ENCODE peak calls at places on chromosomes 4 and X, in ten cellular contexts. One of them, this sample, is unnamed.

GRCh38 chrX:135003876-135004623 is 13.3 kb downstream of the SMIM10 start:
- DNase-seq in HCT116: peak
- DNase-seq in cerebellar cortex: peak
- DNase-seq in astrocyte of the hippocampus: peak
- DNase-seq in AG20443: peak
- DNase-seq in ecto neural progenitor cell: peak
- DNase-seq in mucosa of descending colon: peak
- DNase-seq in stimulated activated CD4-positive, alpha-beta T cell treated with anti-CD3 and anti-CD28 coated beads, Interleukin-15, amount 100 ng/mL, for 1 hour: peak
- DNase-seq in ELR: peak
- DNase-seq in amygdala: peak
- DNase-seq in this sample: peak

GRCh38 chr4:100694467-100694866 is 176.6 kb upstream of the EMCN start:
- DNase-seq in astrocyte of the hippocampus: no peak
- DNase-seq in cerebellar cortex: no peak
- DNase-seq in amygdala: no peak
- DNase-seq in stimulated activated CD4-positive, alpha-beta T cell treated with anti-CD3 and anti-CD28 coated beads, Interleukin-15, amount 100 ng/mL, for 1 hour: no peak
- DNase-seq in ecto neural progenitor cell: no peak
- DNase-seq in ELR: no peak
- DNase-seq in AG20443: no peak
- DNase-seq in mucosa of descending colon: no peak
- DNase-seq in HCT116: no peak
- DNase-seq in this sample: no peak

GRCh38 chr4:123659759-123660158 is 263.2 kb downstream of the SPRY1 start:
- DNase-seq in amygdala: no peak
- DNase-seq in ELR: peak
- DNase-seq in ecto neural progenitor cell: no peak
- DNase-seq in stimulated activated CD4-positive, alpha-beta T cell treated with anti-CD3 and anti-CD28 coated beads, Interleukin-15, amount 100 ng/mL, for 1 hour: no peak
- DNase-seq in HCT116: no peak
- DNase-seq in astrocyte of the hippocampus: peak
- DNase-seq in mucosa of descending colon: no peak
- DNase-seq in AG20443: no peak
- DNase-seq in cerebellar cortex: no peak
- DNase-seq in this sample: no peak

GRCh38 chrX:136623400-136623799 is 24.6 kb upstream of the CD40LG start:
- DNase-seq in cerebellar cortex: no peak
- DNase-seq in ecto neural progenitor cell: no peak
- DNase-seq in mucosa of descending colon: no peak
- DNase-seq in HCT116: no peak
- DNase-seq in astrocyte of the hippocampus: no peak
- DNase-seq in AG20443: no peak
- DNase-seq in amygdala: no peak
- DNase-seq in stimulated activated CD4-positive, alpha-beta T cell treated with anti-CD3 and anti-CD28 coated beads, Interleukin-15, amount 100 ng/mL, for 1 hour: no peak
- DNase-seq in ELR: no peak
- DNase-seq in this sample: no peak

GRCh38 chr4:151641167-151641566 is 119.6 kb downstream of the GATB start:
- DNase-seq in cerebellar cortex: no peak
- DNase-seq in amygdala: no peak
- DNase-seq in stimulated activated CD4-positive, alpha-beta T cell treated with anti-CD3 and anti-CD28 coated beads, Interleukin-15, amount 100 ng/mL, for 1 hour: no peak
- DNase-seq in ecto neural progenitor cell: no peak
- DNase-seq in AG20443: peak
- DNase-seq in mucosa of descending colon: no peak
- DNase-seq in ELR: peak
- DNase-seq in HCT116: no peak
- DNase-seq in astrocyte of the hippocampus: peak
- DNase-seq in this sample: no peak

GRCh38 chr4:84683065-84683464 is 100.1 kb downstream of the CDS1 start:
- DNase-seq in ecto neural progenitor cell: no peak
- DNase-seq in stimulated activated CD4-positive, alpha-beta T cell treated with anti-CD3 and anti-CD28 coated beads, Interleukin-15, amount 100 ng/mL, for 1 hour: no peak
- DNase-seq in mucosa of descending colon: no peak
- DNase-seq in astrocyte of the hippocampus: no peak
- DNase-seq in amygdala: no peak
- DNase-seq in AG20443: no peak
- DNase-seq in cerebellar cortex: no peak
- DNase-seq in HCT116: no peak
- DNase-seq in ELR: no peak
- DNase-seq in this sample: no peak

GRCh38 chrX:39819921-39820849 is 277.6 kb downstream of the BCOR start:
- DNase-seq in cerebellar cortex: no peak
- DNase-seq in amygdala: no peak
- DNase-seq in astrocyte of the hippocampus: no peak
- DNase-seq in mucosa of descending colon: no peak
- DNase-seq in ELR: no peak
- DNase-seq in stimulated activated CD4-positive, alpha-beta T cell treated with anti-CD3 and anti-CD28 coated beads, Interleukin-15, amount 100 ng/mL, for 1 hour: no peak
- DNase-seq in AG20443: no peak
- DNase-seq in HCT116: no peak
- DNase-seq in ecto neural progenitor cell: peak
- DNase-seq in this sample: no peak

GRCh38 chr4:139144161-139144859 is 32.7 kb downstream of the ELF2 start:
- DNase-seq in mucosa of descending colon: no peak
- DNase-seq in astrocyte of the hippocampus: peak
- DNase-seq in amygdala: no peak
- DNase-seq in cerebellar cortex: no peak
- DNase-seq in ecto neural progenitor cell: no peak
- DNase-seq in AG20443: peak
- DNase-seq in stimulated activated CD4-positive, alpha-beta T cell treated with anti-CD3 and anti-CD28 coated beads, Interleukin-15, amount 100 ng/mL, for 1 hour: no peak
- DNase-seq in HCT116: no peak
- DNase-seq in ELR: peak
- DNase-seq in this sample: peak

GRCh38 chr4:82500106-82500738 is 61.6 kb downstream of the TMEM150C start:
- DNase-seq in ecto neural progenitor cell: no peak
- DNase-seq in stimulated activated CD4-positive, alpha-beta T cell treated with anti-CD3 and anti-CD28 coated beads, Interleukin-15, amount 100 ng/mL, for 1 hour: no peak
- DNase-seq in ELR: peak
- DNase-seq in cerebellar cortex: no peak
- DNase-seq in HCT116: no peak
- DNase-seq in astrocyte of the hippocampus: no peak
- DNase-seq in AG20443: peak
- DNase-seq in amygdala: no peak
- DNase-seq in mucosa of descending colon: no peak
- DNase-seq in this sample: no peak

GRCh38 chr4:4408132-4408523 is 21.2 kb downstream of the NSG1 start:
- DNase-seq in amygdala: no peak
- DNase-seq in ELR: no peak
- DNase-seq in stimulated activated CD4-positive, alpha-beta T cell treated with anti-CD3 and anti-CD28 coated beads, Interleukin-15, amount 100 ng/mL, for 1 hour: no peak
- DNase-seq in astrocyte of the hippocampus: no peak
- DNase-seq in mucosa of descending colon: peak
- DNase-seq in cerebellar cortex: no peak
- DNase-seq in HCT116: no peak
- DNase-seq in AG20443: no peak
- DNase-seq in ecto neural progenitor cell: no peak
- DNase-seq in this sample: no peak

GRCh38 chr4:38503689-38504395 is 160.2 kb upstream of the KLF3 start:
- DNase-seq in AG20443: no peak
- DNase-seq in cerebellar cortex: no peak
- DNase-seq in amygdala: no peak
- DNase-seq in HCT116: no peak
- DNase-seq in stimulated activated CD4-positive, alpha-beta T cell treated with anti-CD3 and anti-CD28 coated beads, Interleukin-15, amount 100 ng/mL, for 1 hour: no peak
- DNase-seq in ecto neural progenitor cell: no peak
- DNase-seq in astrocyte of the hippocampus: no peak
- DNase-seq in mucosa of descending colon: no peak
- DNase-seq in ELR: no peak
- DNase-seq in this sample: no peak

GRCh38 chr4:183830438-183830985 is 74.6 kb upstream of the STOX2 start:
- DNase-seq in cerebellar cortex: no peak
- DNase-seq in HCT116: no peak
- DNase-seq in stimulated activated CD4-positive, alpha-beta T cell treated with anti-CD3 and anti-CD28 coated beads, Interleukin-15, amount 100 ng/mL, for 1 hour: no peak
- DNase-seq in AG20443: no peak
- DNase-seq in ELR: no peak
- DNase-seq in ecto neural progenitor cell: no peak
- DNase-seq in astrocyte of the hippocampus: no peak
- DNase-seq in mucosa of descending colon: no peak
- DNase-seq in amygdala: no peak
- DNase-seq in this sample: no peak

This sample was measured in left colon.